ENCODE peak calls at places on chromosomes 6 and 20, in five cellular contexts. One of them, this sample, is unnamed.

GRCh38 chr6:43093361-43094289 is 17.5 kb downstream of the PTK7 start:
- DNase-seq in GM03348: peak
- DNase-seq in neural progenitor cell: no peak
- DNase-seq in suprapubic skin: no peak
- DNase-seq in A549: no peak
- DNase-seq in this sample: peak

GRCh38 chr20:60695223-60695622 is 556.8 kb upstream of the CDH4 start:
- DNase-seq in suprapubic skin: no peak
- DNase-seq in A549: peak
- DNase-seq in GM03348: peak
- DNase-seq in neural progenitor cell: no peak
- DNase-seq in this sample: no peak

GRCh38 chr20:5432030-5432429 is 115.3 kb upstream of the PROKR2 start:
- DNase-seq in A549: no peak
- DNase-seq in suprapubic skin: no peak
- DNase-seq in neural progenitor cell: no peak
- DNase-seq in GM03348: no peak
- DNase-seq in this sample: no peak

GRCh38 chr20:5626603-5627002 is 123.6 kb upstream of the SHLD1 start:
- DNase-seq in neural progenitor cell: no peak
- DNase-seq in A549: no peak
- DNase-seq in suprapubic skin: no peak
- DNase-seq in GM03348: no peak
- DNase-seq in this sample: no peak

GRCh38 chr6:13827038-13827437 is 12.7 kb upstream of the MCUR1 start:
- DNase-seq in suprapubic skin: no peak
- DNase-seq in GM03348: no peak
- DNase-seq in neural progenitor cell: no peak
- DNase-seq in A549: no peak
- DNase-seq in this sample: no peak

GRCh38 chr6:107729098-107729497 is 95.0 kb downstream of the SCML4 start:
- DNase-seq in suprapubic skin: no peak
- DNase-seq in GM03348: no peak
- DNase-seq in A549: no peak
- DNase-seq in neural progenitor cell: no peak
- DNase-seq in this sample: no peak

GRCh38 chr6:88663801-88664200 is 299.6 kb downstream of the RNGTT start:
- DNase-seq in GM03348: no peak
- DNase-seq in A549: no peak
- DNase-seq in suprapubic skin: no peak
- DNase-seq in neural progenitor cell: no peak
- DNase-seq in this sample: no peak

GRCh38 chr6:169173532-169174268 is 79.9 kb downstream of the THBS2 start:
- DNase-seq in neural progenitor cell: no peak
- DNase-seq in suprapubic skin: no peak
- DNase-seq in A549: no peak
- DNase-seq in GM03348: no peak
- DNase-seq in this sample: peak

GRCh38 chr6:129679758-129680157 is 30.2 kb downstream of the ARHGAP18 start:
- DNase-seq in GM03348: peak
- DNase-seq in neural progenitor cell: no peak
- DNase-seq in A549: peak
- DNase-seq in suprapubic skin: no peak
- DNase-seq in this sample: no peak

GRCh38 chr20:855466-856360 is 22.2 kb downstream of the FAM110A start:
- DNase-seq in suprapubic skin: no peak
- DNase-seq in neural progenitor cell: no peak
- DNase-seq in GM03348: no peak
- DNase-seq in A549: no peak
- DNase-seq in this sample: no peak

GRCh38 chr6:38166411-38167240 is 347.1 kb downstream of the ZFAND3 start:
- DNase-seq in GM03348: no peak
- DNase-seq in suprapubic skin: no peak
- DNase-seq in neural progenitor cell: no peak
- DNase-seq in A549: no peak
- DNase-seq in this sample: no peak

GRCh38 chr20:58503668-58504067 is 11.5 kb downstream of the APCDD1L start:
- DNase-seq in A549: no peak
- DNase-seq in GM03348: no peak
- DNase-seq in neural progenitor cell: no peak
- DNase-seq in suprapubic skin: peak
- DNase-seq in this sample: peak

GRCh38 chr20:7714549-7714948 is 225.7 kb downstream of the HAO1 start:
- DNase-seq in suprapubic skin: no peak
- DNase-seq in GM03348: no peak
- DNase-seq in neural progenitor cell: no peak
- DNase-seq in A549: peak
- DNase-seq in this sample: no peak

GRCh38 chr6:42177514-42178364 is 4.6 kb downstream of the GUCA1A start:
- DNase-seq in A549: no peak
- DNase-seq in GM03348: no peak
- DNase-seq in neural progenitor cell: peak
- DNase-seq in suprapubic skin: no peak
- DNase-seq in this sample: no peak

GRCh38 chr6:42028234-42029061 is 21.9 kb upstream of the TAF8 start:
- DNase-seq in suprapubic skin: no peak
- DNase-seq in GM03348: peak
- DNase-seq in A549: peak
- DNase-seq in neural progenitor cell: no peak
- DNase-seq in this sample: peak

GRCh38 chr6:150883521-150883920 is 18.0 kb downstream of the MTHFD1L start:
- DNase-seq in GM03348: no peak
- DNase-seq in suprapubic skin: no peak
- DNase-seq in A549: no peak
- DNase-seq in neural progenitor cell: no peak
- DNase-seq in this sample: no peak

GRCh38 chr6:2818593-2818992 is 23.1 kb downstream of the SERPINB1 start:
- DNase-seq in A549: no peak
- DNase-seq in GM03348: no peak
- DNase-seq in neural progenitor cell: no peak
- DNase-seq in suprapubic skin: no peak
- DNase-seq in this sample: no peak

GRCh38 chr6:31905041-31905440 is 3.2 kb upstream of the ZBTB12 start:
- DNase-seq in A549: no peak
- DNase-seq in neural progenitor cell: no peak
- DNase-seq in GM03348: no peak
- DNase-seq in suprapubic skin: no peak
- DNase-seq in this sample: no peak

GRCh38 chr6:39088331-39088730 is 26.7 kb downstream of the SAYSD1 start:
- DNase-seq in neural progenitor cell: peak
- DNase-seq in suprapubic skin: no peak
- DNase-seq in GM03348: peak
- DNase-seq in A549: peak
- DNase-seq in this sample: no peak

GRCh38 chr6:138818496-138819194 is 22.8 kb downstream of the ECT2L start:
- DNase-seq in suprapubic skin: no peak
- DNase-seq in GM03348: no peak
- DNase-seq in A549: no peak
- DNase-seq in neural progenitor cell: no peak
- DNase-seq in this sample: no peak

GRCh38 chr6:130900913-130901312 is 73.7 kb downstream of the SMLR1 start:
- DNase-seq in neural progenitor cell: no peak
- DNase-seq in GM03348: peak
- DNase-seq in A549: peak
- DNase-seq in suprapubic skin: no peak
- DNase-seq in this sample: peak

GRCh38 chr20:63521602-63522001 is 1.0 kb downstream of the PPDPF start:
- DNase-seq in GM03348: no peak
- DNase-seq in suprapubic skin: no peak
- DNase-seq in A549: no peak
- DNase-seq in neural progenitor cell: peak
- DNase-seq in this sample: no peak

GRCh38 chr6:139996253-139996834 is 621.9 kb upstream of the CITED2 start:
- DNase-seq in neural progenitor cell: peak
- DNase-seq in A549: peak
- DNase-seq in suprapubic skin: no peak
- DNase-seq in GM03348: no peak
- DNase-seq in this sample: no peak

GRCh38 chr6:74713941-74714340 is 491.9 kb downstream of the COL12A1 start:
- DNase-seq in neural progenitor cell: no peak
- DNase-seq in GM03348: peak
- DNase-seq in A549: no peak
- DNase-seq in suprapubic skin: no peak
- DNase-seq in this sample: no peak

GRCh38 chr6:28824793-28825731 is 98.7 kb downstream of the TRIM27 start:
- DNase-seq in neural progenitor cell: peak
- DNase-seq in A549: no peak
- DNase-seq in GM03348: no peak
- DNase-seq in suprapubic skin: no peak
- DNase-seq in this sample: no peak

GRCh38 chr20:5135363-5136012 is 8.7 kb downstream of the CDS2 start:
- DNase-seq in suprapubic skin: no peak
- DNase-seq in neural progenitor cell: no peak
- DNase-seq in GM03348: no peak
- DNase-seq in A549: no peak
- DNase-seq in this sample: no peak

GRCh38 chr6:3419624-3420272 is 37.1 kb downstream of the SLC22A23 start:
- DNase-seq in A549: no peak
- DNase-seq in suprapubic skin: peak
- DNase-seq in GM03348: peak
- DNase-seq in neural progenitor cell: no peak
- DNase-seq in this sample: peak

GRCh38 chr20:53711333-53712211 is 117.9 kb upstream of the ZNF217 start:
- DNase-seq in A549: no peak
- DNase-seq in GM03348: no peak
- DNase-seq in suprapubic skin: no peak
- DNase-seq in neural progenitor cell: no peak
- DNase-seq in this sample: no peak

GRCh38 chr20:21315138-21315537 is 12.0 kb downstream of the XRN2 start:
- DNase-seq in neural progenitor cell: no peak
- DNase-seq in A549: no peak
- DNase-seq in GM03348: peak
- DNase-seq in suprapubic skin: no peak
- DNase-seq in this sample: no peak

GRCh38 chr6:147322299-147323162 is 118.3 kb downstream of the STXBP5 start:
- DNase-seq in neural progenitor cell: no peak
- DNase-seq in suprapubic skin: no peak
- DNase-seq in A549: no peak
- DNase-seq in GM03348: no peak
- DNase-seq in this sample: no peak

GRCh38 chr20:11509776-11510175 is 407.9 kb upstream of the BTBD3 start:
- DNase-seq in neural progenitor cell: no peak
- DNase-seq in suprapubic skin: no peak
- DNase-seq in GM03348: no peak
- DNase-seq in A549: no peak
- DNase-seq in this sample: no peak

GRCh38 chr6:28866342-28867077 is 57.3 kb downstream of the TRIM27 start:
- DNase-seq in GM03348: peak
- DNase-seq in neural progenitor cell: peak
- DNase-seq in suprapubic skin: peak
- DNase-seq in A549: peak
- DNase-seq in this sample: peak

GRCh38 chr20:63932606-63933160 is 23.5 kb downstream of the UCKL1 start:
- DNase-seq in A549: no peak
- DNase-seq in GM03348: no peak
- DNase-seq in suprapubic skin: no peak
- DNase-seq in neural progenitor cell: no peak
- DNase-seq in this sample: no peak

GRCh38 chr20:16459019-16459700 is 114.1 kb downstream of the KIF16B start:
- DNase-seq in neural progenitor cell: no peak
- DNase-seq in GM03348: peak
- DNase-seq in suprapubic skin: no peak
- DNase-seq in A549: peak
- DNase-seq in this sample: no peak

GRCh38 chr6:37538107-37538506 is 38.4 kb upstream of the CCDC167 start:
- DNase-seq in suprapubic skin: no peak
- DNase-seq in GM03348: peak
- DNase-seq in A549: peak
- DNase-seq in neural progenitor cell: no peak
- DNase-seq in this sample: peak

GRCh38 chr6:13243033-13243432 is 85.3 kb downstream of the TBC1D7 start:
- DNase-seq in neural progenitor cell: no peak
- DNase-seq in suprapubic skin: no peak
- DNase-seq in A549: no peak
- DNase-seq in GM03348: no peak
- DNase-seq in this sample: no peak